ENCODE peak calls at places on chromosomes 3 and 15, in eight cellular contexts. One of them, this sample, is unnamed.

GRCh38 chr3:12999147-13000140 is 73.8 kb downstream of the IQSEC1 start:
- DNase-seq in NCI-H524 treated with DMSO at 0.1 percent for 48 hours: no peak
- DNase-seq in caudate nucleus: no peak
- DNase-seq in adipocyte: no peak
- DNase-seq in stimulated activated CD4-positive, alpha-beta T cell treated with anti-CD3 and anti-CD28 coated beads, Interleukin-15, amount 100 ng/mL, for 1 hour: no peak
- DNase-seq in midbrain: peak
- DNase-seq in left kidney: no peak
- DNase-seq in endothelial cell: no peak
- DNase-seq in this sample: no peak

GRCh38 chr15:56918907-56919707 is 663 bp downstream of the TCF12 start:
- DNase-seq in NCI-H524 treated with DMSO at 0.1 percent for 48 hours: no peak
- DNase-seq in caudate nucleus: no peak
- DNase-seq in adipocyte: peak
- DNase-seq in stimulated activated CD4-positive, alpha-beta T cell treated with anti-CD3 and anti-CD28 coated beads, Interleukin-15, amount 100 ng/mL, for 1 hour: peak
- DNase-seq in midbrain: peak
- DNase-seq in left kidney: peak
- DNase-seq in endothelial cell: peak
- DNase-seq in this sample: peak

GRCh38 chr3:29555590-29555989 is 274.7 kb downstream of the RBMS3 start:
- DNase-seq in NCI-H524 treated with DMSO at 0.1 percent for 48 hours: no peak
- DNase-seq in caudate nucleus: no peak
- DNase-seq in adipocyte: peak
- DNase-seq in stimulated activated CD4-positive, alpha-beta T cell treated with anti-CD3 and anti-CD28 coated beads, Interleukin-15, amount 100 ng/mL, for 1 hour: no peak
- DNase-seq in midbrain: no peak
- DNase-seq in left kidney: no peak
- DNase-seq in endothelial cell: no peak
- DNase-seq in this sample: no peak

GRCh38 chr3:158160958-158161357 is 51.1 kb downstream of the RSRC1 start:
- DNase-seq in NCI-H524 treated with DMSO at 0.1 percent for 48 hours: no peak
- DNase-seq in caudate nucleus: no peak
- DNase-seq in adipocyte: peak
- DNase-seq in stimulated activated CD4-positive, alpha-beta T cell treated with anti-CD3 and anti-CD28 coated beads, Interleukin-15, amount 100 ng/mL, for 1 hour: no peak
- DNase-seq in midbrain: no peak
- DNase-seq in left kidney: no peak
- DNase-seq in endothelial cell: no peak
- DNase-seq in this sample: no peak

GRCh38 chr3:117898722-117899121 is 1135.9 kb downstream of the IGSF11 start:
- DNase-seq in NCI-H524 treated with DMSO at 0.1 percent for 48 hours: no peak
- DNase-seq in caudate nucleus: no peak
- DNase-seq in adipocyte: no peak
- DNase-seq in stimulated activated CD4-positive, alpha-beta T cell treated with anti-CD3 and anti-CD28 coated beads, Interleukin-15, amount 100 ng/mL, for 1 hour: no peak
- DNase-seq in midbrain: peak
- DNase-seq in left kidney: no peak
- DNase-seq in endothelial cell: peak
- DNase-seq in this sample: no peak

GRCh38 chr3:146189519-146190173 is 28.7 kb upstream of the PLOD2 start:
- DNase-seq in NCI-H524 treated with DMSO at 0.1 percent for 48 hours: peak
- DNase-seq in caudate nucleus: no peak
- DNase-seq in adipocyte: peak
- DNase-seq in stimulated activated CD4-positive, alpha-beta T cell treated with anti-CD3 and anti-CD28 coated beads, Interleukin-15, amount 100 ng/mL, for 1 hour: no peak
- DNase-seq in midbrain: peak
- DNase-seq in left kidney: peak
- DNase-seq in endothelial cell: peak
- DNase-seq in this sample: no peak

GRCh38 chr15:76235186-76235826 is 76.0 kb downstream of the ETFA start:
- DNase-seq in NCI-H524 treated with DMSO at 0.1 percent for 48 hours: peak
- DNase-seq in caudate nucleus: no peak
- DNase-seq in adipocyte: peak
- DNase-seq in stimulated activated CD4-positive, alpha-beta T cell treated with anti-CD3 and anti-CD28 coated beads, Interleukin-15, amount 100 ng/mL, for 1 hour: no peak
- DNase-seq in midbrain: peak
- DNase-seq in left kidney: peak
- DNase-seq in endothelial cell: no peak
- DNase-seq in this sample: no peak

GRCh38 chr15:51367322-51367976 is 26.0 kb downstream of the GLDN start:
- DNase-seq in NCI-H524 treated with DMSO at 0.1 percent for 48 hours: no peak
- DNase-seq in caudate nucleus: no peak
- DNase-seq in adipocyte: no peak
- DNase-seq in stimulated activated CD4-positive, alpha-beta T cell treated with anti-CD3 and anti-CD28 coated beads, Interleukin-15, amount 100 ng/mL, for 1 hour: no peak
- DNase-seq in midbrain: no peak
- DNase-seq in left kidney: no peak
- DNase-seq in endothelial cell: no peak
- DNase-seq in this sample: no peak

GRCh38 chr3:196174652-196175051 is 36.5 kb downstream of the ZDHHC19 start:
- DNase-seq in NCI-H524 treated with DMSO at 0.1 percent for 48 hours: no peak
- DNase-seq in caudate nucleus: no peak
- DNase-seq in adipocyte: no peak
- DNase-seq in stimulated activated CD4-positive, alpha-beta T cell treated with anti-CD3 and anti-CD28 coated beads, Interleukin-15, amount 100 ng/mL, for 1 hour: no peak
- DNase-seq in midbrain: no peak
- DNase-seq in left kidney: no peak
- DNase-seq in endothelial cell: no peak
- DNase-seq in this sample: no peak

GRCh38 chr3:187318819-187319616 is 27.5 kb upstream of the MASP1 start:
- DNase-seq in NCI-H524 treated with DMSO at 0.1 percent for 48 hours: peak
- DNase-seq in caudate nucleus: no peak
- DNase-seq in adipocyte: peak
- DNase-seq in stimulated activated CD4-positive, alpha-beta T cell treated with anti-CD3 and anti-CD28 coated beads, Interleukin-15, amount 100 ng/mL, for 1 hour: no peak
- DNase-seq in midbrain: peak
- DNase-seq in left kidney: peak
- DNase-seq in endothelial cell: peak
- DNase-seq in this sample: peak

GRCh38 chr3:116340680-116341216 is 104.5 kb downstream of the LSAMP start:
- DNase-seq in NCI-H524 treated with DMSO at 0.1 percent for 48 hours: peak
- DNase-seq in caudate nucleus: no peak
- DNase-seq in adipocyte: peak
- DNase-seq in stimulated activated CD4-positive, alpha-beta T cell treated with anti-CD3 and anti-CD28 coated beads, Interleukin-15, amount 100 ng/mL, for 1 hour: no peak
- DNase-seq in midbrain: no peak
- DNase-seq in left kidney: no peak
- DNase-seq in endothelial cell: no peak
- DNase-seq in this sample: no peak

GRCh38 chr15:79401301-79401700 is 30.8 kb upstream of the MINAR1 start:
- DNase-seq in NCI-H524 treated with DMSO at 0.1 percent for 48 hours: no peak
- DNase-seq in caudate nucleus: no peak
- DNase-seq in adipocyte: no peak
- DNase-seq in stimulated activated CD4-positive, alpha-beta T cell treated with anti-CD3 and anti-CD28 coated beads, Interleukin-15, amount 100 ng/mL, for 1 hour: no peak
- DNase-seq in midbrain: no peak
- DNase-seq in left kidney: no peak
- DNase-seq in endothelial cell: no peak
- DNase-seq in this sample: no peak

GRCh38 chr3:46406786-46407611 is at the start of the genes CCR5AS and CCRL2:
- DNase-seq in NCI-H524 treated with DMSO at 0.1 percent for 48 hours: no peak
- DNase-seq in caudate nucleus: no peak
- DNase-seq in adipocyte: no peak
- DNase-seq in stimulated activated CD4-positive, alpha-beta T cell treated with anti-CD3 and anti-CD28 coated beads, Interleukin-15, amount 100 ng/mL, for 1 hour: no peak
- DNase-seq in midbrain: peak
- DNase-seq in left kidney: peak
- DNase-seq in endothelial cell: peak
- DNase-seq in this sample: no peak

GRCh38 chr15:98321916-98322315 is 326.4 kb upstream of the IGF1R start:
- DNase-seq in NCI-H524 treated with DMSO at 0.1 percent for 48 hours: no peak
- DNase-seq in caudate nucleus: no peak
- DNase-seq in adipocyte: peak
- DNase-seq in stimulated activated CD4-positive, alpha-beta T cell treated with anti-CD3 and anti-CD28 coated beads, Interleukin-15, amount 100 ng/mL, for 1 hour: no peak
- DNase-seq in midbrain: no peak
- DNase-seq in left kidney: peak
- DNase-seq in endothelial cell: no peak
- DNase-seq in this sample: peak

GRCh38 chr3:12436514-12437222 is 47.6 kb upstream of the TSEN2 start:
- DNase-seq in NCI-H524 treated with DMSO at 0.1 percent for 48 hours: no peak
- DNase-seq in caudate nucleus: no peak
- DNase-seq in adipocyte: peak
- DNase-seq in stimulated activated CD4-positive, alpha-beta T cell treated with anti-CD3 and anti-CD28 coated beads, Interleukin-15, amount 100 ng/mL, for 1 hour: no peak
- DNase-seq in midbrain: no peak
- DNase-seq in left kidney: no peak
- DNase-seq in endothelial cell: no peak
- DNase-seq in this sample: no peak

GRCh38 chr15:51094606-51095569 is at the start of gene TNFAIP8L3:
- DNase-seq in NCI-H524 treated with DMSO at 0.1 percent for 48 hours: no peak
- DNase-seq in caudate nucleus: no peak
- DNase-seq in adipocyte: peak
- DNase-seq in stimulated activated CD4-positive, alpha-beta T cell treated with anti-CD3 and anti-CD28 coated beads, Interleukin-15, amount 100 ng/mL, for 1 hour: no peak
- DNase-seq in midbrain: no peak
- DNase-seq in left kidney: peak
- DNase-seq in endothelial cell: peak
- DNase-seq in this sample: peak

GRCh38 chr15:88697276-88697675 is 58.5 kb downstream of the ISG20 start:
- DNase-seq in NCI-H524 treated with DMSO at 0.1 percent for 48 hours: no peak
- DNase-seq in caudate nucleus: no peak
- DNase-seq in adipocyte: no peak
- DNase-seq in stimulated activated CD4-positive, alpha-beta T cell treated with anti-CD3 and anti-CD28 coated beads, Interleukin-15, amount 100 ng/mL, for 1 hour: no peak
- DNase-seq in midbrain: no peak
- DNase-seq in left kidney: no peak
- DNase-seq in endothelial cell: no peak
- DNase-seq in this sample: no peak

GRCh38 chr3:194310060-194310481 is 41.1 kb downstream of the CPN2 start:
- DNase-seq in NCI-H524 treated with DMSO at 0.1 percent for 48 hours: no peak
- DNase-seq in caudate nucleus: no peak
- DNase-seq in adipocyte: no peak
- DNase-seq in stimulated activated CD4-positive, alpha-beta T cell treated with anti-CD3 and anti-CD28 coated beads, Interleukin-15, amount 100 ng/mL, for 1 hour: no peak
- DNase-seq in midbrain: no peak
- DNase-seq in left kidney: no peak
- DNase-seq in endothelial cell: no peak
- DNase-seq in this sample: no peak

GRCh38 chr3:61669676-61670299 is 108.4 kb downstream of the PTPRG start:
- DNase-seq in NCI-H524 treated with DMSO at 0.1 percent for 48 hours: peak
- DNase-seq in caudate nucleus: no peak
- DNase-seq in adipocyte: no peak
- DNase-seq in stimulated activated CD4-positive, alpha-beta T cell treated with anti-CD3 and anti-CD28 coated beads, Interleukin-15, amount 100 ng/mL, for 1 hour: no peak
- DNase-seq in midbrain: no peak
- DNase-seq in left kidney: no peak
- DNase-seq in endothelial cell: no peak
- DNase-seq in this sample: no peak

GRCh38 chr3:148087601-148088371 is 609.9 kb upstream of the AGTR1 start:
- DNase-seq in NCI-H524 treated with DMSO at 0.1 percent for 48 hours: no peak
- DNase-seq in caudate nucleus: no peak
- DNase-seq in adipocyte: no peak
- DNase-seq in stimulated activated CD4-positive, alpha-beta T cell treated with anti-CD3 and anti-CD28 coated beads, Interleukin-15, amount 100 ng/mL, for 1 hour: no peak
- DNase-seq in midbrain: no peak
- DNase-seq in left kidney: no peak
- DNase-seq in endothelial cell: no peak
- DNase-seq in this sample: no peak

GRCh38 chr15:77650285-77650684 is 17.6 kb upstream of the LINGO1 start:
- DNase-seq in NCI-H524 treated with DMSO at 0.1 percent for 48 hours: no peak
- DNase-seq in caudate nucleus: no peak
- DNase-seq in adipocyte: no peak
- DNase-seq in stimulated activated CD4-positive, alpha-beta T cell treated with anti-CD3 and anti-CD28 coated beads, Interleukin-15, amount 100 ng/mL, for 1 hour: no peak
- DNase-seq in midbrain: no peak
- DNase-seq in left kidney: peak
- DNase-seq in endothelial cell: peak
- DNase-seq in this sample: peak

GRCh38 chr15:67146875-67147381 is 81.5 kb downstream of the SMAD3 start:
- DNase-seq in NCI-H524 treated with DMSO at 0.1 percent for 48 hours: no peak
- DNase-seq in caudate nucleus: no peak
- DNase-seq in adipocyte: no peak
- DNase-seq in stimulated activated CD4-positive, alpha-beta T cell treated with anti-CD3 and anti-CD28 coated beads, Interleukin-15, amount 100 ng/mL, for 1 hour: no peak
- DNase-seq in midbrain: no peak
- DNase-seq in left kidney: peak
- DNase-seq in endothelial cell: no peak
- DNase-seq in this sample: no peak

This sample was measured in glutamatergic neuron.